ENCODE peak calls at places on chromosomes 16 and 17, in four cellular contexts. C, S, U and M are unnamed samples.

GRCh38 chr16:48118841-48119240 is 37.0 kb downstream of the ABCC12 start:
- DNase-seq in C (no peak), S (no peak), U (no peak), M (no peak)

GRCh38 chr17:78789663-78790181 is 7.6 kb upstream of the CYTH1 start:
- DNase-seq in C (peak), S (peak), U (no peak), M (no peak)

GRCh38 chr16:18803569-18804462 is 2.5 kb upstream of the ARL6IP1 start:
- DNase-seq in C (no peak), S (no peak), U (no peak), M (no peak)

GRCh38 chr17:76721463-76721862 is 4.9 kb downstream of the JMJD6 start:
- DNase-seq in C (no peak), S (no peak), U (no peak), M (no peak)

GRCh38 chr16:89268585-89268984 is 51.1 kb downstream of the ZNF778 start:
- DNase-seq in C (peak), S (no peak), U (no peak), M (no peak)

GRCh38 chr16:69223882-69224281 is 36.9 kb downstream of the SNTB2 start:
- DNase-seq in C (no peak), S (no peak), U (no peak), M (no peak)

GRCh38 chr17:46020023-46020735 is 21.1 kb downstream of the STH start:
- DNase-seq in C (no peak), S (no peak), U (no peak), M (no peak)

GRCh38 chr17:47176438-47176837 is 12.7 kb downstream of the CDC27 start:
- DNase-seq in C (no peak), S (no peak), U (no peak), M (no peak)

GRCh38 chr16:47026492-47026891 is 53.0 kb upstream of the DNAJA2 start:
- DNase-seq in C (no peak), S (no peak), U (no peak), M (no peak)

GRCh38 chr16:14007460-14007859 is 63.7 kb upstream of the MRTFB start:
- DNase-seq in C (no peak), S (no peak), U (no peak), M (no peak)

GRCh38 chr17:11285946-11286345 is 44.9 kb downstream of the SHISA6 start:
- DNase-seq in C (no peak), S (no peak), U (no peak), M (no peak)

GRCh38 chr17:53719229-53719628 is 103.5 kb upstream of the KIF2B start:
- DNase-seq in C (no peak), S (no peak), U (no peak), M (no peak)

GRCh38 chr16:55710466-55710865 is 54.7 kb downstream of the SLC6A2 start:
- DNase-seq in C (no peak), S (no peak), U (no peak), M (no peak)

GRCh38 chr16:87942680-87943079 is 6.4 kb upstream of the CA5A start:
- DNase-seq in C (no peak), S (no peak), U (no peak), M (no peak)

GRCh38 chr17:81180836-81181810 is 15.1 kb upstream of the AATK start:
- DNase-seq in C (no peak), S (no peak), U (no peak), M (no peak)

GRCh38 chr16:22116095-22116700 is 23.9 kb downstream of the VWA3A start:
- DNase-seq in C (no peak), S (no peak), U (no peak), M (no peak)

GRCh38 chr17:67855504-67856324 is 30.4 kb downstream of the BPTF start:
- DNase-seq in C (no peak), S (no peak), U (no peak), M (no peak)

GRCh38 chr17:34755371-34755770 is 176.0 kb downstream of the TMEM132E start:
- DNase-seq in C (no peak), S (no peak), U (no peak), M (no peak)

GRCh38 chr16:82835487-82836160 is 208.9 kb downstream of the CDH13 start:
- DNase-seq in C (no peak), S (no peak), U (no peak), M (no peak)

GRCh38 chr17:76868669-76869208 is 535 bp downstream of the MGAT5B start:
- DNase-seq in C (no peak), S (no peak), U (no peak), M (no peak)

GRCh38 chr16:88130681-88131080 is 179.4 kb downstream of the BANP start:
- DNase-seq in C (no peak), S (no peak), U (no peak), M (no peak)

GRCh38 chr16:30051518-30051917 is 14.0 kb upstream of the ALDOA start:
- DNase-seq in C (no peak), S (no peak), U (no peak), M (no peak)

GRCh38 chr17:79922161-79922569 is 82.9 kb upstream of the CBX4 start:
- DNase-seq in C (no peak), S (no peak), U (no peak), M (no peak)

GRCh38 chr17:6241996-6242395 is 171.8 kb downstream of the WSCD1 start:
- DNase-seq in C (no peak), S (no peak), U (no peak), M (no peak)

GRCh38 chr16:20001856-20002707 is 71.6 kb downstream of the GPR139 start:
- DNase-seq in C (no peak), S (peak), U (no peak), M (no peak)

GRCh38 chr16:702341-702740 is 3.3 kb downstream of the FBXL16 start:
- DNase-seq in C (no peak), S (no peak), U (no peak), M (no peak)

GRCh38 chr16:67659675-67660563 is at the start of gene ACD:
- DNase-seq in C (peak), S (peak), U (peak), M (no peak)

GRCh38 chr17:30291571-30292489 is at the start of gene BLMH:
- DNase-seq in C (peak), S (peak), U (peak), M (peak)

GRCh38 chr17:76727745-76728456 is 1.3 kb downstream of the METTL23 start:
- DNase-seq in C (no peak), S (no peak), U (no peak), M (no peak)

GRCh38 chr17:75535119-75535537 is 9.6 kb downstream of the LLGL2 start:
- DNase-seq in C (no peak), S (peak), U (no peak), M (no peak)

GRCh38 chr16:21283521-21284289 is 5.6 kb upstream of the CRYM start:
- DNase-seq in C (peak), S (peak), U (no peak), M (no peak)

GRCh38 chr17:81349397-81350319 is 45.6 kb upstream of the BAHCC1 start:
- DNase-seq in C (no peak), S (no peak), U (no peak), M (no peak)

GRCh38 chr17:43015579-43015978 is 6.6 kb downstream of the VAT1 start:
- DNase-seq in C (peak), S (peak), U (no peak), M (no peak)

GRCh38 chr17:7887482-7888183 is 956 bp upstream of the CHD3 start:
- DNase-seq in C (peak), S (peak), U (peak), M (peak)

GRCh38 chr17:7887038-7887481 is 1.5 kb upstream of the CHD3 start:
- DNase-seq in C (no peak), S (no peak), U (peak), M (no peak)

GRCh38 chr17:7884581-7885356 is 3.8 kb upstream of the CHD3 start:
- DNase-seq in C (no peak), S (no peak), U (no peak), M (no peak)

GRCh38 chr17:7885357-7886226 is 3.0 kb upstream of the CHD3 start:
- DNase-seq in C (peak), S (peak), U (no peak), M (no peak)

DNA sequence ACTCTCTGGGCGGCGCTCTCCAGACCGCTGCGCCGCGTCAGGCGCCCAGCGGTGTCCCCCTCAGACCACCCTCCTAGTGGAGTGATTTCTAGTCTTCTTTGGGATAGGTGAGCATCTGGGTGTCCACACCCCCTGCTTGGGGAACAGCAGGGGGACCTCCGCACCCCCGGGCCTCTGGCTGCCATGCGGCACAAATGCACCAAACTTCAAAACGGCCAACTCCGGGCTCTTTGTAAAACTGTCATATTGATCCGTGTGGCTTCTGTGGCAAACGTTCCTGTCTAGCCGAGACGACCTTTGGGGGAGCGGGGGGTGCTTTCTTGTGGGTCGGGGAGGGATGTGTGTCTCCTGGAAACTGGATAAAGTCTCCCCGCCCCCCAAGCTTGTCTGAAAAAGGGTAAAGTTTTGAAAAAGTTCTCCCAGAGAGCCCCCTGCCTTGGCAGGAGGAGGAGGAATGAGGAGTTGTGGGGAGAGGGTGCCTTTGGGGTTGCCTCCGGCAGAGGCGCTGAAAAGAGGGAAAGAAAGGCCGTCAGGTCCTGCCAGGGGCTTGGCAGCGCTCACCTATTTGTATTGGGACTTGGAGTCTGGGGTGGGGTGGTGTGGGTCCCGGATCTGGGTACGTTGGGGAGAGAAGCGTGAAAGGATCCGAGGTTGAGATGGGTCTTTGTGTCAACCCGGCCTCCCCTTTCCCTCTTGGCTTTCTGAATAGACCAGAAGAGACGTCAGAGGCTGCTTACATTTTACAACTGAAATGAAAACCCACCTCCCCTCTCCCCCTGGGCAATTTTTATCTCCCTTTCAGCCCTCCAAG is 2.2 kb upstream of the CHD3 start:
- DNase-seq in C (no peak), S (peak), U (no peak), M (no peak)
- TF ChIP-seq CTCF in C (no peak), S (no peak), U (no peak), M (no peak)

GRCh38 chr17:66304304-66305174 is 2.1 kb downstream of the PRKCA start:
- DNase-seq in C (no peak), S (no peak), U (no peak), M (no peak)
- TF ChIP-seq CTCF in C (no peak), S (no peak), U (no peak), M (no peak)

DNA sequence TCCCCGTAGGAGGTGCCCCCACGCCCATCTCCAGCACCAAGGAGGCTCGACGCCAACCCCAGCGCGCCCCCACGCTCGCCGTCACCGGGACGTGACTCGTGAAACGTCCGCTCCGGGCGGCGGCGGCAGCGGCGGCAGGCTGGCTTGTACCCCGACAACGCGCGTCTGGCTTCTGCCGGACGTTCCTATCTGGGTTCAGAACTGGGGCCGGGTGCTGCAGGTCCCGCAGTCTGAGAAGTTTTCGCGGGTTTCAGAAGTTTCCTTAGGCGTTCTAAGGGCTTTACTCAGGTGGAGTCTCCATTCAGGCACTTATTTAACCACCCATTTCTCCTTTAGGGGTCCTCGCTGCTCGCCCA is 672 bp upstream of the ALKBH5 start:
- DNase-seq in C (peak), S (peak), U (no peak), M (peak)
- TF ChIP-seq CTCF in C (no peak), S (no peak), U (no peak), M (no peak)

DNA sequence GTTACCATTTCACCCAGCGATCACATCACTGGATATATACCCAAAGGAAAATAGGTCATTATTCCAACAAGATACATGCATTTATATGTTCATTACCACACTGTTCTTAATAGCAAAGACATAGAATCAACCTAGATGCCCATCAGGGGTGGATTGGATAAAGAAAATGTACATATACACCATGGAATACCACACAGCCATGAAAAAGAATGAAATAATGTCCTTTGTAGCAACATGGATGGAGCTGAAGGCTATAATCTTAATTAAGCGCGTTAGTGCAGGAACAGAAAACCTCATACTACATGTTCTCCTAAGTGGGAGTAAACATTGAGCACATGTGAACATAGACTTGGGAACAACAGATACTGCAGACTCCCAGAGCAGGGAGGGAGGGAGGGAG is 18.6 kb downstream of the CNTROB start:
- DNase-seq in C (no peak), S (no peak), U (no peak), M (no peak)
- TF ChIP-seq CTCF in C (no peak), S (no peak), U (no peak), M (no peak)